ENCODE peak calls at places on chromosomes 3 and 15, in four cellular contexts. One of them, this sample, is unnamed.

GRCh38 chr3:183653209-183654064 is 18.0 kb downstream of the KLHL24 start:
- DNase-seq in brain microvascular endothelial cell: no peak
- DNase-seq in Peyer's patch: no peak
- DNase-seq in heart left ventricle: no peak
- DNase-seq in this sample: no peak

GRCh38 chr3:11226042-11226370 is 46.2 kb upstream of the ATG7 start:
- DNase-seq in heart left ventricle: no peak
- DNase-seq in Peyer's patch: peak
- DNase-seq in brain microvascular endothelial cell: no peak
- DNase-seq in this sample: no peak

GRCh38 chr3:60579734-60580133 is 671.5 kb downstream of the FHIT start:
- DNase-seq in Peyer's patch: no peak
- DNase-seq in brain microvascular endothelial cell: peak
- DNase-seq in heart left ventricle: no peak
- DNase-seq in this sample: no peak

GRCh38 chr3:122944671-122945151 is 82.9 kb downstream of the SEMA5B start:
- DNase-seq in heart left ventricle: no peak
- DNase-seq in brain microvascular endothelial cell: peak
- DNase-seq in Peyer's patch: no peak
- DNase-seq in this sample: no peak

GRCh38 chr15:69468241-69469121 is 15.9 kb downstream of the RPLP1 start:
- DNase-seq in Peyer's patch: peak
- DNase-seq in brain microvascular endothelial cell: peak
- DNase-seq in heart left ventricle: no peak
- DNase-seq in this sample: peak

GRCh38 chr3:12886106-12886679 is 44.8 kb upstream of the RPL32 start:
- DNase-seq in heart left ventricle: peak
- DNase-seq in brain microvascular endothelial cell: no peak
- DNase-seq in Peyer's patch: no peak
- DNase-seq in this sample: no peak

GRCh38 chr15:62138124-62138523 is 27.0 kb downstream of the C2CD4B start:
- DNase-seq in heart left ventricle: no peak
- DNase-seq in brain microvascular endothelial cell: peak
- DNase-seq in Peyer's patch: no peak
- DNase-seq in this sample: no peak

GRCh38 chr3:197417451-197417850 is 119.0 kb upstream of the DLG1 start:
- DNase-seq in heart left ventricle: no peak
- DNase-seq in Peyer's patch: no peak
- DNase-seq in brain microvascular endothelial cell: no peak
- DNase-seq in this sample: peak

GRCh38 chr3:102447272-102447671 is 12.5 kb downstream of the ZPLD1 start:
- DNase-seq in heart left ventricle: no peak
- DNase-seq in brain microvascular endothelial cell: no peak
- DNase-seq in Peyer's patch: no peak
- DNase-seq in this sample: no peak

GRCh38 chr15:51267714-51268105 is 70.7 kb downstream of the CYP19A1 start:
- DNase-seq in brain microvascular endothelial cell: no peak
- DNase-seq in heart left ventricle: no peak
- DNase-seq in Peyer's patch: no peak
- DNase-seq in this sample: no peak

GRCh38 chr3:173732237-173732636 is 334.7 kb downstream of the NLGN1 start:
- DNase-seq in heart left ventricle: no peak
- DNase-seq in Peyer's patch: no peak
- DNase-seq in brain microvascular endothelial cell: no peak
- DNase-seq in this sample: no peak

GRCh38 chr3:31978553-31978952 is 2.5 kb downstream of the OSBPL10 start:
- DNase-seq in brain microvascular endothelial cell: no peak
- DNase-seq in heart left ventricle: no peak
- DNase-seq in Peyer's patch: no peak
- DNase-seq in this sample: no peak

GRCh38 chr3:48247401-48247807 is 6.5 kb downstream of the ZNF589 start:
- DNase-seq in Peyer's patch: peak
- DNase-seq in heart left ventricle: no peak
- DNase-seq in brain microvascular endothelial cell: no peak
- DNase-seq in this sample: no peak

GRCh38 chr3:195853930-195854478 is 42.3 kb upstream of the MUC4 start:
- DNase-seq in heart left ventricle: no peak
- DNase-seq in Peyer's patch: no peak
- DNase-seq in brain microvascular endothelial cell: no peak
- DNase-seq in this sample: no peak

GRCh38 chr15:70383856-70384255 is 286.1 kb upstream of the TLE3 start:
- DNase-seq in Peyer's patch: no peak
- DNase-seq in brain microvascular endothelial cell: no peak
- DNase-seq in heart left ventricle: no peak
- DNase-seq in this sample: no peak

GRCh38 chr15:82021021-82021420 is 24.8 kb downstream of the MEX3B start:
- DNase-seq in brain microvascular endothelial cell: no peak
- DNase-seq in heart left ventricle: no peak
- DNase-seq in Peyer's patch: no peak
- DNase-seq in this sample: no peak

GRCh38 chr3:45088959-45089358 is 57.2 kb downstream of the CDCP1 start:
- DNase-seq in brain microvascular endothelial cell: no peak
- DNase-seq in Peyer's patch: no peak
- DNase-seq in heart left ventricle: no peak
- DNase-seq in this sample: no peak

GRCh38 chr3:52798376-52798977 is 3.9 kb downstream of the ITIH3 start:
- DNase-seq in Peyer's patch: no peak
- DNase-seq in brain microvascular endothelial cell: no peak
- DNase-seq in heart left ventricle: no peak
- DNase-seq in this sample: no peak

GRCh38 chr3:45546223-45546622 is 48.3 kb upstream of the LIMD1 start:
- DNase-seq in Peyer's patch: no peak
- DNase-seq in heart left ventricle: no peak
- DNase-seq in brain microvascular endothelial cell: no peak
- DNase-seq in this sample: no peak

GRCh38 chr3:106745344-106746168 is 631.7 kb upstream of the CCDC54 start:
- DNase-seq in heart left ventricle: no peak
- DNase-seq in brain microvascular endothelial cell: peak
- DNase-seq in Peyer's patch: no peak
- DNase-seq in this sample: no peak

GRCh38 chr3:123605789-123606234 is 21.0 kb upstream of the HACD2 start:
- DNase-seq in Peyer's patch: no peak
- DNase-seq in heart left ventricle: no peak
- DNase-seq in brain microvascular endothelial cell: no peak
- DNase-seq in this sample: no peak

GRCh38 chr3:74904646-74905045 is 290.2 kb upstream of the CNTN3 start:
- DNase-seq in Peyer's patch: no peak
- DNase-seq in brain microvascular endothelial cell: no peak
- DNase-seq in heart left ventricle: no peak
- DNase-seq in this sample: no peak

GRCh38 chr15:84832446-84833040 is 15.4 kb downstream of the ALPK3 start:
- DNase-seq in heart left ventricle: no peak
- DNase-seq in brain microvascular endothelial cell: no peak
- DNase-seq in Peyer's patch: no peak
- DNase-seq in this sample: no peak
- H3K27ac ChIP-seq in heart left ventricle: peak
- H3K27ac ChIP-seq in brain microvascular endothelial cell: no peak
- H3K27ac ChIP-seq in Peyer's patch: no peak
- H3K27ac ChIP-seq in this sample: no peak

DNA sequence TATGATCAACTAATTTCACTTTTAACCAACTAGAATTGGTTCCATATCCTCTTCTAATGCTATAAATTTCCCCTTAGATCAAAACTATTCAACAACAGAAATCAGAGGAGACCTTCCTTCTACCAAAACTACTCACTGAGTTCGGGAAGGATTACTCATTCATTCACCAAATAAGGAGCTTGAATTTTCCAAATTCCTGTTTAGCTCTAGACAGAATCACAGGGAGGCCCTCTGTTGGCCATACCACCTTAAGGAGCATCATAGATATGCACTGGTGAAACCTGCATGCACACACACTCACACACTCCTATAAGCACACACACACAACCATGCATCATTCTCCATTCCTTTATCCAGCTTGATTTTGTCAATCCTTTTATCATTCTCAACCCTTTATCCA is 49.0 kb downstream of the SUCLG2 start:
- DNase-seq in brain microvascular endothelial cell: peak
- DNase-seq in Peyer's patch: no peak
- DNase-seq in heart left ventricle: no peak
- DNase-seq in this sample: no peak
- TF ChIP-seq CTCF in brain microvascular endothelial cell: peak
- TF ChIP-seq CTCF in Peyer's patch: no peak
- TF ChIP-seq CTCF in heart left ventricle: no peak
- TF ChIP-seq CTCF in this sample: peak

GRCh38 chr3:114627760-114628159 is 333.9 kb downstream of the TIGIT start:
- DNase-seq in Peyer's patch: no peak
- DNase-seq in brain microvascular endothelial cell: no peak
- DNase-seq in heart left ventricle: peak
- DNase-seq in this sample: no peak
- H3K27ac ChIP-seq in Peyer's patch: no peak
- H3K27ac ChIP-seq in brain microvascular endothelial cell: no peak
- H3K27ac ChIP-seq in heart left ventricle: peak
- H3K27ac ChIP-seq in this sample: no peak

DNA sequence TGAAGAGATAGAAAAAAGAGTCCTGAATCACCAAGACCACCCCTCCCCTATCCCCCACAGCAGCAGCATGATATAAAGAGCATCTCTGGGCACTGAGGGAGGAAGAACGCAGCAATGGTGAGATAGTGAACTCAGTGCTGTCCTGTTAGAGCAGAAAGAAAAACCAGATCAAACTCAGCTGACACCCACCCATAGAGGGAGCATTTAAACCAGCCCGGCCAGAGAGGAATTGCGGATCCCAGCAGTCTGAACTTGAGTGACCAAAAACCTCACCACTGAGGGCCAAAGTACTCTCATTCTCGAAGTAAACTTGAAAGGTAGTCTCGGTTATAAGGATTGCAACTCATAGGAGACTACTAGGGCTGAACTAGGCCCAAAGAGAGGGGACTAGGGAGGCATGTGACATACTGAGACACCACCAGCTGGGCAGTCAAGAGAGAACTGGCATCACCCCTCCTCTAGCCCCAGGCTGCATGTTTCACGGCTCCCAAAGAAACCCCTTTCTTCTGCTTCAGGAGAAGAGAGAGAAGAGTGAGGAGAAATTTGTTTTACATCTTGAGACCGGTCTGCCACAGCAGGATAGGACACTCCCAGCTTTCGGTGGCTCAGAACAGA is 39.2 kb upstream of the TGFBR2 start:
- DNase-seq in Peyer's patch: no peak
- DNase-seq in heart left ventricle: no peak
- DNase-seq in brain microvascular endothelial cell: no peak
- DNase-seq in this sample: no peak
- TF ChIP-seq CTCF in Peyer's patch: no peak
- TF ChIP-seq CTCF in heart left ventricle: no peak
- TF ChIP-seq CTCF in brain microvascular endothelial cell: peak
- TF ChIP-seq CTCF in this sample: no peak

DNA sequence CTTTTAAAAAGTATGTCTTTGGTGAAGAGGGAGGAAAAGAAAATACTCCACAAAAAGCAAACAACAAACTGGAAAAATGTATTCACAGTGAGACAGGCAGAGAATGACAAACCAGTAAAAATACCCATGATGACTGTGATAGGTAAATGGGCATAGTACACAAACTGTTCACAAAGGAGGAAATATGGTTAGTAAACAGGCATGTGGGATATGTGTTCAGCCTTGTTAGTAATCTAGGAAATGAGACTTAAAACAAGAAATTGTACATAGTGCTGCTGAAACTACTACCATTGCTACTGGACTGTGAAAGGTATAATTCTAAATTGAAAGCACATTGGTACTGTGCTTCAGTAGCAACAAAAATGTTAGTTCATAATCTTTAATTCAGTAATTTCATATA is 50.1 kb downstream of the UBE2E2 start:
- DNase-seq in heart left ventricle: no peak
- DNase-seq in Peyer's patch: no peak
- DNase-seq in brain microvascular endothelial cell: no peak
- DNase-seq in this sample: no peak
- H3K27ac ChIP-seq in heart left ventricle: no peak
- H3K27ac ChIP-seq in Peyer's patch: no peak
- H3K27ac ChIP-seq in brain microvascular endothelial cell: no peak
- H3K27ac ChIP-seq in this sample: no peak

GRCh38 chr3:184711366-184712247 is at the start of gene MAGEF1:
- DNase-seq in heart left ventricle: peak
- DNase-seq in Peyer's patch: peak
- DNase-seq in brain microvascular endothelial cell: peak
- DNase-seq in this sample: peak
- TF ChIP-seq CTCF in heart left ventricle: no peak
- TF ChIP-seq CTCF in Peyer's patch: no peak
- TF ChIP-seq CTCF in brain microvascular endothelial cell: no peak
- TF ChIP-seq CTCF in this sample: no peak